ENCODE peak calls at places on chromosomes 12 and 14, in five cellular contexts. M, S, A, O and H are unnamed samples.

GRCh38 chr14:54610051-54610977 is 43.4 kb downstream of the SAMD4A start:
- DNase-seq in M (no peak), S (peak), A (no peak), O (no peak), H (no peak)

GRCh38 chr12:118456741-118457140 is 80.4 kb downstream of the SUDS3 start:
- DNase-seq in M (no peak), S (no peak), A (no peak), O (no peak), H (no peak)

GRCh38 chr12:85828576-85828975 is 7.6 kb downstream of the RASSF9 start:
- DNase-seq in M (no peak), S (no peak), A (no peak), O (no peak), H (no peak)

GRCh38 chr14:99191663-99192621 is 80.1 kb downstream of the BCL11B start:
- DNase-seq in M (no peak), S (peak), A (peak), O (peak), H (no peak)

GRCh38 chr14:72610096-72610830 is 283.6 kb downstream of the DPF3 start:
- DNase-seq in M (no peak), S (no peak), A (no peak), O (no peak), H (no peak)

GRCh38 chr12:13980548-13981295 is 680 bp downstream of the GRIN2B start:
- DNase-seq in M (no peak), S (no peak), A (no peak), O (no peak), H (no peak)

GRCh38 chr14:70317969-70318634 is 41.4 kb downstream of the COX16 start:
- DNase-seq in M (no peak), S (peak), A (peak), O (no peak), H (peak)

GRCh38 chr14:91114079-91115065 is 499 bp downstream of the DGLUCY start:
- DNase-seq in M (peak), S (peak), A (peak), O (peak), H (peak)

GRCh38 chr14:81474685-81475324 is 58.8 kb downstream of the SEL1L start:
- DNase-seq in M (no peak), S (no peak), A (no peak), O (no peak), H (no peak)

GRCh38 chr12:113186033-113186365 is 478 bp downstream of the RITA1 start:
- DNase-seq in M (no peak), S (peak), A (no peak), O (no peak), H (no peak)

GRCh38 chr14:73712540-73713141 is 1.5 kb downstream of the PNMA1 start:
- DNase-seq in M (peak), S (peak), A (no peak), O (peak), H (no peak)

GRCh38 chr12:5435161-5435560 is 3.3 kb downstream of the NTF3 start:
- DNase-seq in M (no peak), S (no peak), A (no peak), O (no peak), H (no peak)

GRCh38 chr12:69000540-69001243 is 67.7 kb upstream of the CPM start:
- DNase-seq in M (no peak), S (no peak), A (no peak), O (no peak), H (no peak)

GRCh38 chr12:101323255-101323654 is 43.4 kb downstream of the UTP20 start:
- DNase-seq in M (no peak), S (no peak), A (no peak), O (no peak), H (no peak)

GRCh38 chr12:93183940-93184663 is 193.6 kb upstream of the NUDT4 start:
- DNase-seq in M (no peak), S (no peak), A (peak), O (peak), H (peak)

GRCh38 chr12:663293-663871 is at the start of gene NINJ2:
- DNase-seq in M (no peak), S (no peak), A (no peak), O (no peak), H (no peak)

GRCh38 chr12:121452356-121453021 is 52.6 kb downstream of the RNF34 start:
- DNase-seq in M (no peak), S (no peak), A (no peak), O (no peak), H (no peak)

GRCh38 chr14:74905595-74906142 is 17.4 kb downstream of the RPS6KL1 start:
- DNase-seq in M (peak), S (peak), A (peak), O (peak), H (peak)

GRCh38 chr12:96132819-96133218 is 61.4 kb upstream of the ELK3 start:
- DNase-seq in M (no peak), S (no peak), A (no peak), O (peak), H (no peak)

GRCh38 chr12:65895759-65896656 is 71.7 kb downstream of the HMGA2 start:
- DNase-seq in M (no peak), S (no peak), A (no peak), O (no peak), H (no peak)

GRCh38 chr12:68036642-68037041 is 47.4 kb downstream of the IFNG-AS1 start:
- DNase-seq in M (no peak), S (no peak), A (no peak), O (peak), H (no peak)

GRCh38 chr12:49831717-49832116 is 3.5 kb upstream of the NCKAP5L start:
- DNase-seq in M (no peak), S (no peak), A (no peak), O (no peak), H (no peak)

GRCh38 chr12:34406228-34406995 is 384.1 kb downstream of the ALG10 start:
- DNase-seq in M (no peak), S (no peak), A (peak), O (no peak), H (no peak)

GRCh38 chr12:9811651-9812050 is 15.6 kb upstream of the KLRF1 start:
- DNase-seq in M (no peak), S (no peak), A (no peak), O (no peak), H (no peak)

GRCh38 chr14:74616507-74616906 is 4.5 kb upstream of the LTBP2 start:
- DNase-seq in M (no peak), S (peak), A (no peak), O (no peak), H (no peak)

GRCh38 chr14:55347040-55347439 is 64.6 kb downstream of the ATG14 start:
- DNase-seq in M (no peak), S (no peak), A (no peak), O (no peak), H (no peak)

GRCh38 chr12:57754411-57755193 is at the start of gene MARCHF9:
- DNase-seq in M (peak), S (no peak), A (peak), O (peak), H (peak)

GRCh38 chr12:88291498-88292131 is 149.5 kb downstream of the TMTC3 start:
- DNase-seq in M (no peak), S (no peak), A (no peak), O (no peak), H (no peak)